ENCODE peak calls at places on chromosomes 2 and 18, in ten cellular contexts. D is T-helper 17 cell; T is T1000; N is stimulated activated CD4-positive, alpha-beta T cell treated with anti-CD3 and anti-CD28 coated beads, Interleukin-1b, Interleukin-23, amount 100 ng/mL, for 24 hours; Z is posterior cingulate gyrus; Q is NCI-H1694; V is body of pancreas; C is H7; Y is activated effector memory CD4-positive, alpha-beta T cell treated with anti-CD3 and anti-CD28 coated beads, Interleukin-2, amount 50 U/mL, for 16 hours; P is activated CD4-positive, alpha-beta memory T cell treated with anti-CD3 and anti-CD28 coated beads for 36 hours. K is an unnamed sample.

GRCh38 chr2:132544045-132544630 is 125.9 kb downstream of the LYPD1 start:
- DNase-seq in N (no peak), Y (no peak), D (no peak), Z (no peak), Q (no peak), V (no peak), C (no peak), T (no peak), P (no peak), K (no peak)

GRCh38 chr2:150466770-150467640 is 20.5 kb downstream of the RND3 start:
- DNase-seq in Z (no peak), V (no peak), Q (no peak), C (no peak), Y (no peak), T (no peak), P (no peak), D (no peak), N (no peak), K (no peak)

GRCh38 chr2:242075163-242075562 is 205.6 kb downstream of the RTP5 start:
- DNase-seq in P (no peak), C (no peak), D (no peak), N (no peak), T (no peak), Q (no peak), Y (no peak), V (no peak), Z (no peak), K (no peak)

GRCh38 chr18:38539871-38540270 is 974.3 kb upstream of the CELF4 start:
- DNase-seq in C (no peak), T (no peak), Y (no peak), P (no peak), Q (no peak), Z (no peak), D (no peak), V (no peak), N (no peak), K (no peak)

GRCh38 chr2:130798472-130799221 is 38.1 kb upstream of the ARHGEF4 start:
- DNase-seq in Z (peak; percentile 21), Y (no peak), Q (peak; percentile 58), D (no peak), C (peak; percentile 91), T (no peak), P (no peak), N (no peak), V (peak; percentile 46), K (peak; percentile 42)

GRCh38 chr2:105721991-105722511 is 22.7 kb upstream of the NCK2 start:
- DNase-seq in Q (no peak), P (no peak), C (no peak), Z (no peak), Y (no peak), V (no peak), N (no peak), T (no peak), D (no peak), K (no peak)

GRCh38 chr2:82896117-82896516 is 1563.0 kb downstream of the SUCLG1 start:
- DNase-seq in C (no peak), Y (no peak), D (no peak), T (no peak), Q (no peak), N (no peak), P (no peak), V (no peak), Z (no peak), K (no peak)

GRCh38 chr2:186059096-186059495 is 320.5 kb downstream of the FSIP2 start:
- DNase-seq in D (no peak), V (peak; percentile 15), Z (no peak), Y (no peak), C (no peak), P (no peak), T (no peak), Q (peak; percentile 58), N (no peak), K (no peak)

GRCh38 chr2:12321017-12321641 is 395.6 kb upstream of the TRIB2 start:
- DNase-seq in Y (no peak), Q (no peak), T (no peak), N (no peak), Z (peak; percentile 71), P (no peak), V (no peak), D (no peak), C (no peak), K (peak; percentile 46)

GRCh38 chr2:113848758-113849460 is 41.0 kb upstream of the ACTR3 start:
- DNase-seq in D (no peak), Z (no peak), Q (no peak), N (no peak), T (no peak), P (peak; percentile 70), C (no peak), V (no peak), Y (no peak), K (no peak)

GRCh38 chr18:28281400-28281799 is 104.5 kb upstream of the CDH2 start:
- DNase-seq in N (no peak), C (peak; percentile 11), T (no peak), Z (no peak), P (no peak), Q (no peak), Y (no peak), D (no peak), V (no peak), K (no peak)

GRCh38 chr18:48009116-48009825 is 78.8 kb upstream of the SMAD2 start:
- DNase-seq in T (no peak), C (no peak), N (no peak), D (no peak), P (no peak), Z (no peak), Y (no peak), Q (no peak), V (no peak), K (no peak)

GRCh38 chr2:40197121-40197520 is 254.8 kb downstream of the SLC8A1 start:
- DNase-seq in V (no peak), N (no peak), T (no peak), C (no peak), Y (no peak), D (no peak), Q (peak; percentile 74), Z (peak; percentile 11), P (no peak), K (no peak)

GRCh38 chr2:8148260-8148880 is 533.5 kb upstream of the ID2 start:
- DNase-seq in P (no peak), C (no peak), Q (no peak), D (no peak), V (peak; percentile 36), Y (no peak), N (no peak), T (peak; percentile 61), Z (no peak), K (no peak)

GRCh38 chr18:63322908-63323634 is 3.5 kb upstream of the BCL2 start:
- DNase-seq in P (peak; percentile 68), Z (peak; percentile 49), Q (peak; percentile 67), T (no peak), N (no peak), C (peak; percentile 67), Y (peak; percentile 82), V (peak; percentile 62), D (peak; percentile 24), K (peak; percentile 69)

GRCh38 chr2:225065882-225066281 is 23.6 kb upstream of the DOCK10 start:
- DNase-seq in C (no peak), Z (no peak), Q (no peak), Y (no peak), P (no peak), T (no peak), N (no peak), V (no peak), D (no peak), K (no peak)

GRCh38 chr2:217837001-217837491 is 165.7 kb downstream of the TNS1 start:
- DNase-seq in D (no peak), Q (no peak), N (no peak), V (peak; percentile 42), C (peak; percentile 82), Z (peak; percentile 82), P (no peak), Y (no peak), T (no peak), K (peak; percentile 75)